ENCODE peak calls at places on chromosomes 1 and 21, in four cellular contexts. One of them, this sample, is unnamed.

GRCh38 chr1:180178511-180179161 is 24.0 kb downstream of the QSOX1 start:
- DNase-seq in psoas muscle: peak; percentile 75
- DNase-seq in lower lobe of right lung: peak; percentile 67
- DNase-seq in keratinocyte: no peak
- DNase-seq in this sample: peak; percentile 33

GRCh38 chr1:93844262-93845045 is 34.6 kb downstream of the DNTTIP2 start:
- DNase-seq in keratinocyte: no peak
- DNase-seq in psoas muscle: no peak
- DNase-seq in lower lobe of right lung: no peak
- DNase-seq in this sample: peak; percentile 20

GRCh38 chr1:202084791-202085681 is 37.7 kb upstream of the GPR37L1 start:
- DNase-seq in psoas muscle: no peak
- DNase-seq in keratinocyte: no peak
- DNase-seq in lower lobe of right lung: peak; percentile 49
- DNase-seq in this sample: no peak

GRCh38 chr1:216447898-216448568 is 24.8 kb upstream of the USH2A start:
- DNase-seq in lower lobe of right lung: no peak
- DNase-seq in keratinocyte: no peak
- DNase-seq in psoas muscle: no peak
- DNase-seq in this sample: no peak

GRCh38 chr1:201501144-201501543 is 5.8 kb downstream of the CSRP1 start:
- DNase-seq in keratinocyte: no peak
- DNase-seq in psoas muscle: no peak
- DNase-seq in lower lobe of right lung: no peak
- DNase-seq in this sample: no peak

GRCh38 chr1:47182681-47183235 is 7.1 kb downstream of the PDZK1IP1 start:
- DNase-seq in lower lobe of right lung: no peak
- DNase-seq in keratinocyte: no peak
- DNase-seq in psoas muscle: no peak
- DNase-seq in this sample: no peak

GRCh38 chr1:80047791-80048190 is 1041.3 kb upstream of the ADGRL4 start:
- DNase-seq in psoas muscle: no peak
- DNase-seq in keratinocyte: no peak
- DNase-seq in lower lobe of right lung: no peak
- DNase-seq in this sample: no peak

GRCh38 chr1:203867816-203868215 is 6.4 kb downstream of the SNRPE start:
- DNase-seq in psoas muscle: no peak
- DNase-seq in keratinocyte: no peak
- DNase-seq in lower lobe of right lung: no peak
- DNase-seq in this sample: no peak

GRCh38 chr1:20112279-20113000 is 6.9 kb downstream of the PLA2G2D start:
- DNase-seq in lower lobe of right lung: no peak
- DNase-seq in psoas muscle: no peak
- DNase-seq in keratinocyte: peak; percentile 23
- DNase-seq in this sample: no peak

GRCh38 chr1:19484338-19484792 is 974 bp downstream of the CAPZB start:
- DNase-seq in lower lobe of right lung: peak; percentile 58
- DNase-seq in keratinocyte: no peak
- DNase-seq in psoas muscle: no peak
- DNase-seq in this sample: no peak

GRCh38 chr1:242579528-242580235 is 55.2 kb upstream of the PLD5 start:
- DNase-seq in keratinocyte: no peak
- DNase-seq in psoas muscle: no peak
- DNase-seq in lower lobe of right lung: no peak
- DNase-seq in this sample: no peak

GRCh38 chr1:204283711-204284651 is 70.2 kb upstream of the GOLT1A start:
- DNase-seq in keratinocyte: no peak
- DNase-seq in psoas muscle: no peak
- DNase-seq in lower lobe of right lung: no peak
- DNase-seq in this sample: no peak

GRCh38 chr1:226637147-226637935 is 88.8 kb downstream of the STUM start:
- DNase-seq in psoas muscle: peak; percentile 76
- DNase-seq in lower lobe of right lung: no peak
- DNase-seq in keratinocyte: no peak
- DNase-seq in this sample: peak; percentile 55

GRCh38 chr1:38962113-38962512 is 20.5 kb upstream of the RHBDL2 start:
- DNase-seq in lower lobe of right lung: no peak
- DNase-seq in keratinocyte: peak; percentile 62
- DNase-seq in psoas muscle: no peak
- DNase-seq in this sample: no peak

GRCh38 chr1:200921571-200922110 is 26.9 kb downstream of the INAVA start:
- DNase-seq in lower lobe of right lung: no peak
- DNase-seq in keratinocyte: no peak
- DNase-seq in psoas muscle: no peak
- DNase-seq in this sample: no peak

GRCh38 chr1:37661401-37661800 is 26.7 kb upstream of the RSPO1 start:
- DNase-seq in keratinocyte: peak; percentile 49
- DNase-seq in lower lobe of right lung: no peak
- DNase-seq in psoas muscle: no peak
- DNase-seq in this sample: no peak

GRCh38 chr21:39103689-39104088 is 79.6 kb downstream of the PSMG1 start:
- DNase-seq in keratinocyte: no peak
- DNase-seq in psoas muscle: no peak
- DNase-seq in lower lobe of right lung: no peak
- DNase-seq in this sample: no peak

GRCh38 chr1:25863486-25864262 is 4.4 kb upstream of the AUNIP start:
- DNase-seq in lower lobe of right lung: no peak
- DNase-seq in psoas muscle: no peak
- DNase-seq in keratinocyte: no peak
- DNase-seq in this sample: no peak

GRCh38 chr1:25861316-25862286 is 2.3 kb upstream of the AUNIP start:
- DNase-seq in lower lobe of right lung: no peak
- DNase-seq in psoas muscle: no peak
- DNase-seq in keratinocyte: no peak
- DNase-seq in this sample: no peak

GRCh38 chr1:25864434-25864833 is 5.2 kb upstream of the AUNIP start:
- DNase-seq in psoas muscle: no peak
- DNase-seq in lower lobe of right lung: no peak
- DNase-seq in keratinocyte: no peak
- DNase-seq in this sample: no peak

GRCh38 chr1:25866288-25866687 is 7.0 kb upstream of the AUNIP start:
- DNase-seq in lower lobe of right lung: no peak
- DNase-seq in psoas muscle: no peak
- DNase-seq in keratinocyte: no peak
- DNase-seq in this sample: no peak

DNA sequence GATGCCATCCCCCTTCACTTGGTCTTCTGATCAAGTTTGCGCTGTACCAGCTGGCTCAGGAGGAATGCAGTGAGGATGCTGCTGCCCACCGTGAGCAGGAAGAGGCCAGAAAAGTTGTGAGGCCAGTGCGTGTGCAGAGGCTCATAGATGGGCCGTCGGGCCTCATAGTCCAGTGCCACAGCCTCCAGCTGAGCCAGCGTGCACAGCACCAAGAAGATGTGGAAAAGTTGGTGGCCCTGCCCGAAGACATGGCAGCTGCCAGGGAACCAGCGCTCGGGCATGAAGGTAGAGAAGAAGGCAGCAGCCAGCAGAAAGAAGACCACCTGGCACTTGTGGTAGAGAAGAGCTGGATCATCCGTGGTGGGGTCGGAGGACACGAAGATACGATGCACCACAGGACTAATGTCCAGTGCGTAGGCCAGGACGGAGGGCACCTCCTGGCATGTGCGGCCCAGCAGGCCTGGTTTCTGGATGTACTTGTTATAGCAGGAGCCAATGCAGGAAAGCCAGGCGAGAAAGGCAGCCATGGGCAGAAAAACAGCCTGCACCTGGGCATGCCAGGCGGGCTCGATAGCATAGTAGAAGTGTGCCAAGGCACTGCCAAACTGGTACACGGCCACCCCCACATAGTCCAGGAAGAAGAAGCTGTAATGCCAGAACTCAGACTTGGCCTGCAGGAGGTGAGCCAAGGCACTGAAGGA is 3.7 kb upstream of the AUNIP start:
- DNase-seq in lower lobe of right lung: no peak
- DNase-seq in psoas muscle: no peak
- DNase-seq in keratinocyte: no peak
- DNase-seq in this sample: no peak
- H3K27ac ChIP-seq in lower lobe of right lung: no peak overlapping the region
- H3K27ac ChIP-seq in psoas muscle: no peak overlapping the region
- H3K27ac ChIP-seq in keratinocyte: no peak overlapping the region
- H3K27ac ChIP-seq in this sample: peak overlapping the region; percentile 39

DNA sequence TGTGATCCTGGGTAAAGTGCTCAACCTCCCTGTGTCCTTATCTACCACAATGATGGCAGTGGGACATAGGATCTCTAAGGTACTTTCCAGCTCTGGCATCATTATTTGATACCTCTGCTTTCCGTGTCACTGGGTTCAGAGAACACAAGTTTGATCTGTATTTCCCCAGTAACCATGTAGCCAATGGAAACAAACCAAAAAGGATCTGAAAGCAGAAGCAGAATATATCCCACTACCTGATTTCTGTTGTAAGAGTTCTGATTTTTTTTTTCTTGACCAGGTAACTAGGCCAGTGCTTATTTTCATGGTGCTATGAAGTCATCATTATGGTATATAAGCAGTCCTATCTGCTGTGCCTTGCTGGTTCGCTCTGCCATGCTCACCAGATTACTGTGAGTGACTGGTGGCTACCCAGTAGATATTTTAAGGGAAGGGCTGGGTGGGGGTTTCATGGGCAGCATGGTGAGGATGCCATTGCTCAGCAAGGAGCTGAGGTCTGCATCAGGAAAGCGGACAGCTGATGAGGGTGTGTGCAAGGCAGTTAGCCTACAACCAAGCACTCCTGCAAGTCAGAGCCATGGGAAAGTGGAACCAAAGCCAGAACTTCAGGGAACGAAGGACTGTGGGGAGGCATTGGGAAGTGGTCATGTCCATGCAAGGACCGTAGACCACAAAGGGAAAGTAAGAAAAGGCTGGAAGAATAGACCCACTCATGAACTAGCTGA is 104.9 kb upstream of the EDEM3 start:
- DNase-seq in psoas muscle: no peak
- DNase-seq in keratinocyte: no peak
- DNase-seq in lower lobe of right lung: no peak
- DNase-seq in this sample: no peak
- H3K27ac ChIP-seq in psoas muscle: peak overlapping the region; percentile 77
- H3K27ac ChIP-seq in keratinocyte: no peak overlapping the region
- H3K27ac ChIP-seq in lower lobe of right lung: no peak overlapping the region
- H3K27ac ChIP-seq in this sample: peak overlapping the region; percentile 78

GRCh38 chr1:44811714-44812151 is 3.4 kb downstream of the BTBD19 start:
- DNase-seq in psoas muscle: peak; percentile 30
- DNase-seq in lower lobe of right lung: peak; percentile 25
- DNase-seq in keratinocyte: no peak
- DNase-seq in this sample: no peak
- H3K27ac ChIP-seq in psoas muscle: no peak overlapping the region
- H3K27ac ChIP-seq in lower lobe of right lung: peak overlapping the region; percentile 100
- H3K27ac ChIP-seq in keratinocyte: no peak overlapping the region
- H3K27ac ChIP-seq in this sample: peak overlapping the region; percentile 94

DNA sequence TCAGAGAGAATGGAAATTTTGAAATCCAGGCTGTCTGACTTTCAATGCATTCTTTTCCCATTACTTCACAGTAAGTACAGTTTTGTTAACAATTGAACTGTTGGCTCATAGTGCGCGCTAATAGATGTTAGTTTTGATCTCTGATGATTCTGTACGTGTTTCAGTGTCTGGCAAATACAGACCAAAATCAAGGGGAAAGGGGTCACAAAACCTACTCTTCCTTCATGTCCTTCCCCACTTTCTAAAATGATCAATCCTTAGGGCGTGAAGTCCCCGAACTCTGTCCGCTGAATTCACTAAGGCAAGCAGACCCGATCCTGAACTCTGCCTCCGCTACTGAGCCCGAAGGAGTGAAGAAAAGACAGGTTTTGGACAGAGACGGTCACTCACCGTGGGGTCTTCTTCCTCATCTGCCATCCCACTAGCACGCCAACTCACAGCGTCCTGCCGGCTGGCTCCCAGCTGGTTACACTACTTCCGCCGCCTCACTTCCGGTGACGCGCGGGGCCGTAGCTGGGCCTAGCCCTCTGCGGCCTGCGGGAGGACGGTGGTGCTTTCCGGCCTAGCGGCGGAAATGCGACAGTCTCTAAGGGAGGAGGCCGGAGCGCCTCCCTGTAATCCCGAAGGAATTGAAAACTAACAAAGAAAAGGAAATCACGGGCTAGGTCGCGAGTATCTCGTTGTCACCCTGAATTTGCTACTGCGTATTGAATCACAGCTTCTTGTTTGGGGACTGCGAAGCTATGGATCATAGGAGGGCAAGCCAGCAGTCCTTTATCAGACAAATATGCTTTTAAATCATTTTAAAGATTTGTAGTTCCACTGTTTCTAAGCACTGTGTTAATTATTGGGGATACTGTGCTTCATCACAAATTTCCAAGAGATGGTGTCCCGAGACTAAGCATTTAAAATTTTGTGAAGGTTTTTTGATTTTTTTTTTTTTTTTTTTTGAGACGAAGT is at the start of gene TAF13:
- DNase-seq in keratinocyte: no peak
- DNase-seq in psoas muscle: peak; percentile 98
- DNase-seq in lower lobe of right lung: peak; percentile 97
- DNase-seq in this sample: peak; percentile 92
- H3K27ac ChIP-seq in keratinocyte: peak within 1 kb of the TSS; percentile 93
- H3K27ac ChIP-seq in psoas muscle: peak within 1 kb of the TSS; percentile 99
- H3K27ac ChIP-seq in lower lobe of right lung: peak within 1 kb of the TSS; percentile 94
- H3K27ac ChIP-seq in this sample: peak within 1 kb of the TSS; percentile 87

DNA sequence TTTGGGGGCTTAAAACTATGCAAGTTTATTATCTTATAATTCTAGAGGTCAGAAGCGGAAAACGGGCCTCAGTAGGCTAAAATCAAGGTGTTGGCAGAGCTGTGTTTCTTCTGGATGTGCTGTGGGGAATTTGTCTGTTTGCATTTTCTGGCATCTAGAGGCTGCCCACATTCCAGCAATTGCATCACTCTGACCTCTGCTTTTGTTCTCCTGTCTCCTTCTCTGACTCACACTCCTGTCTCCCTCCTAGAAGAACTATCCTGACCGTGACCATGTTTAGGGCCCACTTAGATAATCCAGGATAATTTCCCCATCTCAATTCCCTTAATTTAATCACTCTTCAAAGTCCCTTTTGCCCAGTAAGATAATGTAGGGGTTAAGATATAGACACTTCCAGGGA is 127.4 kb upstream of the DEPDC1 start:
- DNase-seq in lower lobe of right lung: no peak
- DNase-seq in keratinocyte: no peak
- DNase-seq in psoas muscle: no peak
- DNase-seq in this sample: no peak
- H3K27ac ChIP-seq in lower lobe of right lung: no peak overlapping the region
- H3K27ac ChIP-seq in keratinocyte: no peak overlapping the region
- H3K27ac ChIP-seq in psoas muscle: no peak overlapping the region
- H3K27ac ChIP-seq in this sample: no peak overlapping the region